ENCODE peak calls at places on chromosomes 3 and 15, in nine cellular contexts. One of them, this sample, is unnamed.
A peak's percentile ranks its signal among the peaks of the same experiment; 100 is the strongest.

GRCh38 chr3:53155763-53156162 is 5.2 kb upstream of the PRKCD start:
- DNase-seq in psoas muscle: no peak
- DNase-seq in adrenal gland: peak; percentile 70
- DNase-seq in GM12865: no peak
- DNase-seq in stimulated activated CD4-positive, alpha-beta T cell treated with anti-CD3 and anti-CD28 coated beads, Interleukin-2, amount 100 ng/mL, for 48 hours: no peak
- DNase-seq in IMR-90: no peak
- DNase-seq in brain microvascular endothelial cell: no peak
- DNase-seq in heart left ventricle: no peak
- DNase-seq in choroid plexus epithelial cell: no peak
- DNase-seq in this sample: no peak

GRCh38 chr15:70954733-70955132 is 62.1 kb downstream of the LRRC49 start:
- DNase-seq in brain microvascular endothelial cell: no peak
- DNase-seq in adrenal gland: no peak
- DNase-seq in choroid plexus epithelial cell: no peak
- DNase-seq in heart left ventricle: no peak
- DNase-seq in psoas muscle: no peak
- DNase-seq in IMR-90: no peak
- DNase-seq in GM12865: no peak
- DNase-seq in stimulated activated CD4-positive, alpha-beta T cell treated with anti-CD3 and anti-CD28 coated beads, Interleukin-2, amount 100 ng/mL, for 48 hours: no peak
- DNase-seq in this sample: no peak

GRCh38 chr15:22945071-22945470 is 35.1 kb downstream of the CYFIP1 start:
- DNase-seq in brain microvascular endothelial cell: no peak
- DNase-seq in heart left ventricle: no peak
- DNase-seq in stimulated activated CD4-positive, alpha-beta T cell treated with anti-CD3 and anti-CD28 coated beads, Interleukin-2, amount 100 ng/mL, for 48 hours: no peak
- DNase-seq in adrenal gland: no peak
- DNase-seq in psoas muscle: no peak
- DNase-seq in IMR-90: no peak
- DNase-seq in choroid plexus epithelial cell: no peak
- DNase-seq in GM12865: no peak
- DNase-seq in this sample: no peak

GRCh38 chr3:195788711-195789581 is 22.8 kb downstream of the MUC4 start:
- DNase-seq in choroid plexus epithelial cell: no peak
- DNase-seq in stimulated activated CD4-positive, alpha-beta T cell treated with anti-CD3 and anti-CD28 coated beads, Interleukin-2, amount 100 ng/mL, for 48 hours: no peak
- DNase-seq in psoas muscle: no peak
- DNase-seq in brain microvascular endothelial cell: no peak
- DNase-seq in IMR-90: no peak
- DNase-seq in GM12865: no peak
- DNase-seq in adrenal gland: no peak
- DNase-seq in heart left ventricle: no peak
- DNase-seq in this sample: no peak

GRCh38 chr3:49937081-49937480 is 2.9 kb upstream of the RBM6 start:
- DNase-seq in IMR-90: no peak
- DNase-seq in adrenal gland: peak; percentile 71
- DNase-seq in GM12865: no peak
- DNase-seq in choroid plexus epithelial cell: peak; percentile 41
- DNase-seq in psoas muscle: no peak
- DNase-seq in heart left ventricle: no peak
- DNase-seq in brain microvascular endothelial cell: no peak
- DNase-seq in stimulated activated CD4-positive, alpha-beta T cell treated with anti-CD3 and anti-CD28 coated beads, Interleukin-2, amount 100 ng/mL, for 48 hours: no peak
- DNase-seq in this sample: no peak

GRCh38 chr15:74830868-74831267 is 4.4 kb downstream of the CPLX3 start:
- DNase-seq in GM12865: no peak
- DNase-seq in adrenal gland: no peak
- DNase-seq in IMR-90: no peak
- DNase-seq in choroid plexus epithelial cell: no peak
- DNase-seq in stimulated activated CD4-positive, alpha-beta T cell treated with anti-CD3 and anti-CD28 coated beads, Interleukin-2, amount 100 ng/mL, for 48 hours: no peak
- DNase-seq in brain microvascular endothelial cell: no peak
- DNase-seq in heart left ventricle: peak; percentile 63
- DNase-seq in psoas muscle: no peak
- DNase-seq in this sample: no peak

GRCh38 chr3:172332256-172333041 is 115.8 kb downstream of the GHSR start:
- DNase-seq in heart left ventricle: peak; percentile 63
- DNase-seq in brain microvascular endothelial cell: peak; percentile 56
- DNase-seq in psoas muscle: no peak
- DNase-seq in choroid plexus epithelial cell: peak; percentile 72
- DNase-seq in adrenal gland: peak; percentile 86
- DNase-seq in GM12865: peak; percentile 54
- DNase-seq in IMR-90: peak; percentile 61
- DNase-seq in stimulated activated CD4-positive, alpha-beta T cell treated with anti-CD3 and anti-CD28 coated beads, Interleukin-2, amount 100 ng/mL, for 48 hours: peak; percentile 54
- DNase-seq in this sample: no peak

GRCh38 chr3:146640955-146641867 is 36.1 kb upstream of the PLSCR5 start:
- DNase-seq in brain microvascular endothelial cell: peak; percentile 37
- DNase-seq in choroid plexus epithelial cell: peak; percentile 82
- DNase-seq in GM12865: peak; percentile 43
- DNase-seq in IMR-90: peak; percentile 37
- DNase-seq in adrenal gland: no peak
- DNase-seq in heart left ventricle: no peak
- DNase-seq in psoas muscle: no peak
- DNase-seq in stimulated activated CD4-positive, alpha-beta T cell treated with anti-CD3 and anti-CD28 coated beads, Interleukin-2, amount 100 ng/mL, for 48 hours: no peak
- DNase-seq in this sample: no peak

GRCh38 chr3:72756900-72757299 is 91.3 kb downstream of the SHQ1 start:
- DNase-seq in adrenal gland: no peak
- DNase-seq in choroid plexus epithelial cell: no peak
- DNase-seq in stimulated activated CD4-positive, alpha-beta T cell treated with anti-CD3 and anti-CD28 coated beads, Interleukin-2, amount 100 ng/mL, for 48 hours: no peak
- DNase-seq in GM12865: peak; percentile 89
- DNase-seq in IMR-90: no peak
- DNase-seq in psoas muscle: no peak
- DNase-seq in heart left ventricle: no peak
- DNase-seq in brain microvascular endothelial cell: no peak
- DNase-seq in this sample: no peak

GRCh38 chr15:89971592-89971997 is 29.5 kb upstream of the ZNF710 start:
- DNase-seq in psoas muscle: peak; percentile 34
- DNase-seq in GM12865: peak; percentile 78
- DNase-seq in choroid plexus epithelial cell: peak; percentile 77
- DNase-seq in IMR-90: peak; percentile 52
- DNase-seq in brain microvascular endothelial cell: peak; percentile 41
- DNase-seq in stimulated activated CD4-positive, alpha-beta T cell treated with anti-CD3 and anti-CD28 coated beads, Interleukin-2, amount 100 ng/mL, for 48 hours: peak; percentile 38
- DNase-seq in heart left ventricle: peak; percentile 34
- DNase-seq in adrenal gland: peak; percentile 79
- DNase-seq in this sample: no peak

GRCh38 chr3:119184808-119185690 is 11.7 kb downstream of the UPK1B start:
- DNase-seq in stimulated activated CD4-positive, alpha-beta T cell treated with anti-CD3 and anti-CD28 coated beads, Interleukin-2, amount 100 ng/mL, for 48 hours: no peak
- DNase-seq in psoas muscle: no peak
- DNase-seq in heart left ventricle: no peak
- DNase-seq in adrenal gland: no peak
- DNase-seq in GM12865: no peak
- DNase-seq in brain microvascular endothelial cell: peak; percentile 82
- DNase-seq in IMR-90: peak; percentile 95
- DNase-seq in choroid plexus epithelial cell: peak; percentile 66
- DNase-seq in this sample: no peak